ENCODE peak calls at places on chromosomes 7 and 10, in eight cellular contexts. One of them, this sample, is unnamed.

GRCh38 chr10:75782463-75783248 is 351.2 kb downstream of the LRMDA start:
- DNase-seq in tibial nerve: peak; percentile 23
- DNase-seq in cardiac fibroblast: peak; percentile 22
- DNase-seq in breast epithelium: no peak
- DNase-seq in astrocyte: no peak
- DNase-seq in BE2C: no peak
- DNase-seq in WERI-Rb-1: no peak
- DNase-seq in K562: no peak
- DNase-seq in this sample: peak; percentile 53

GRCh38 chr7:73521636-73522080 is 435 bp downstream of the BAZ1B start:
- DNase-seq in K562: peak; percentile 93
- DNase-seq in tibial nerve: no peak
- DNase-seq in astrocyte: peak; percentile 30
- DNase-seq in cardiac fibroblast: no peak
- DNase-seq in breast epithelium: peak; percentile 20
- DNase-seq in WERI-Rb-1: no peak
- DNase-seq in BE2C: peak; percentile 80
- DNase-seq in this sample: no peak

GRCh38 chr10:70906953-70907618 is 18.7 kb upstream of the PCBD1 start:
- DNase-seq in WERI-Rb-1: no peak
- DNase-seq in breast epithelium: no peak
- DNase-seq in cardiac fibroblast: no peak
- DNase-seq in K562: no peak
- DNase-seq in tibial nerve: no peak
- DNase-seq in BE2C: peak; percentile 3
- DNase-seq in astrocyte: no peak
- DNase-seq in this sample: no peak

GRCh38 chr7:64882341-64883112 is 20.5 kb upstream of the ZNF273 start:
- DNase-seq in K562: no peak
- DNase-seq in BE2C: no peak
- DNase-seq in breast epithelium: peak; percentile 47
- DNase-seq in cardiac fibroblast: peak; percentile 48
- DNase-seq in tibial nerve: peak; percentile 49
- DNase-seq in WERI-Rb-1: no peak
- DNase-seq in astrocyte: peak; percentile 20
- DNase-seq in this sample: peak; percentile 35

GRCh38 chr7:33447980-33448379 is 318.6 kb downstream of the BBS9 start:
- DNase-seq in astrocyte: peak; percentile 20
- DNase-seq in tibial nerve: no peak
- DNase-seq in cardiac fibroblast: no peak
- DNase-seq in breast epithelium: no peak
- DNase-seq in WERI-Rb-1: no peak
- DNase-seq in BE2C: no peak
- DNase-seq in K562: no peak
- DNase-seq in this sample: no peak

GRCh38 chr10:90859321-90859751 is 1.5 kb upstream of the HTR7 start:
- DNase-seq in astrocyte: peak; percentile 84
- DNase-seq in tibial nerve: no peak
- DNase-seq in BE2C: no peak
- DNase-seq in K562: no peak
- DNase-seq in cardiac fibroblast: peak; percentile 86
- DNase-seq in breast epithelium: no peak
- DNase-seq in WERI-Rb-1: no peak
- DNase-seq in this sample: peak; percentile 77

GRCh38 chr7:66281678-66282593 is 76.8 kb downstream of the TPST1 start:
- DNase-seq in WERI-Rb-1: no peak
- DNase-seq in breast epithelium: no peak
- DNase-seq in BE2C: no peak
- DNase-seq in astrocyte: peak; percentile 99
- DNase-seq in K562: peak; percentile 59
- DNase-seq in cardiac fibroblast: peak; percentile 97
- DNase-seq in tibial nerve: peak; percentile 14
- DNase-seq in this sample: peak; percentile 95

GRCh38 chr7:10104292-10104691 is 869.4 kb upstream of the PHF14 start:
- DNase-seq in tibial nerve: no peak
- DNase-seq in K562: no peak
- DNase-seq in astrocyte: no peak
- DNase-seq in WERI-Rb-1: no peak
- DNase-seq in breast epithelium: no peak
- DNase-seq in cardiac fibroblast: no peak
- DNase-seq in BE2C: no peak
- DNase-seq in this sample: no peak

GRCh38 chr10:79246606-79247275 is 100.5 kb upstream of the PPIF start:
- DNase-seq in cardiac fibroblast: peak; percentile 53
- DNase-seq in astrocyte: no peak
- DNase-seq in tibial nerve: peak; percentile 41
- DNase-seq in breast epithelium: no peak
- DNase-seq in WERI-Rb-1: no peak
- DNase-seq in BE2C: no peak
- DNase-seq in K562: no peak
- DNase-seq in this sample: no peak

GRCh38 chr10:78853864-78854263 is 214.9 kb upstream of the ZMIZ1 start:
- DNase-seq in breast epithelium: no peak
- DNase-seq in cardiac fibroblast: no peak
- DNase-seq in BE2C: no peak
- DNase-seq in tibial nerve: no peak
- DNase-seq in K562: no peak
- DNase-seq in WERI-Rb-1: no peak
- DNase-seq in astrocyte: no peak
- DNase-seq in this sample: no peak

GRCh38 chr7:151550601-151551286 is 31.0 kb upstream of the RHEB start:
- DNase-seq in BE2C: no peak
- DNase-seq in breast epithelium: no peak
- DNase-seq in WERI-Rb-1: no peak
- DNase-seq in astrocyte: peak; percentile 95
- DNase-seq in tibial nerve: no peak
- DNase-seq in cardiac fibroblast: peak; percentile 65
- DNase-seq in K562: no peak
- DNase-seq in this sample: peak; percentile 57

GRCh38 chr7:34087892-34088891 is 182.9 kb downstream of the BMPER start:
- DNase-seq in WERI-Rb-1: peak; percentile 69
- DNase-seq in BE2C: peak; percentile 30
- DNase-seq in K562: no peak
- DNase-seq in cardiac fibroblast: peak; percentile 73
- DNase-seq in breast epithelium: no peak
- DNase-seq in astrocyte: no peak
- DNase-seq in tibial nerve: no peak
- DNase-seq in this sample: no peak

GRCh38 chr10:32489158-32489557 is 43.2 kb downstream of the CCDC7 start:
- DNase-seq in breast epithelium: no peak
- DNase-seq in WERI-Rb-1: no peak
- DNase-seq in astrocyte: no peak
- DNase-seq in cardiac fibroblast: no peak
- DNase-seq in K562: no peak
- DNase-seq in BE2C: no peak
- DNase-seq in tibial nerve: no peak
- DNase-seq in this sample: no peak

GRCh38 chr10:35300063-35300699 is 36.1 kb upstream of the CCNY start:
- DNase-seq in tibial nerve: peak; percentile 21
- DNase-seq in cardiac fibroblast: peak; percentile 95
- DNase-seq in K562: peak; percentile 37
- DNase-seq in WERI-Rb-1: no peak
- DNase-seq in BE2C: no peak
- DNase-seq in breast epithelium: no peak
- DNase-seq in astrocyte: peak; percentile 62
- DNase-seq in this sample: peak; percentile 89

DNA sequence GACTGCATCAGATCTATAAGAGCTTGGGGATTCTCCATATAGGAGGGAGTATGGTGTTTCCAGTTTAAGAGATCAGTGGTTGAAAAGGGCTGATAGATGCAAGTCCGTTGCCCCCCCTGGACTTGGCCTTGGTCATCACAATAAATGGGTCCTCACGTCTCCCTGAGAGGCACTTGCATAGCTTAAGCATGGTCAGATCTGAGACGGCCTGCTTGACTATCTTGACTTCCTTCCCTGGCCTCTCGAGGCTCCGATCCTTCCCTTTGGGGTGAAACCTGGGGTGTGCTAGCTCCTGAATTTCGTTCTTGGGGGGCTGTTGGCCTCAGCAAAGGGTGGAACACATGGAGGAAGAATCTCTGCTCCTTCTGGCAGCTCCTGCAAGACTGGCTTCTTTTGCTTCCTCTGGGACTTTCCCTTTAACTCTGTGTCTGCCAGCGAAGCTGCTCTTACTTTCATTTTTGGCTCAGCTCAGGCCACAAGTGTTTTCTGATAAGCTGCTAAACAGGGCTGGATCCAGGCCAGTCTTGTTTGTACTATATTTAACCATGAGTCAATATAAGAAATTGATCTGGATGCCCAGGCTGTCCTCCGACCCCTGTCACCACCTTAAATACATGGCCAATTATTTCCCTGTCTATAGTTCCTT is 11.2 kb upstream of the ZNF485 start:
- DNase-seq in tibial nerve: no peak
- DNase-seq in breast epithelium: no peak
- DNase-seq in K562: no peak
- DNase-seq in astrocyte: no peak
- DNase-seq in WERI-Rb-1: no peak
- DNase-seq in cardiac fibroblast: peak; percentile 63
- DNase-seq in BE2C: no peak
- DNase-seq in this sample: peak; percentile 50
- H3K4me3 ChIP-seq in tibial nerve: no peak overlapping the region
- H3K4me3 ChIP-seq in breast epithelium: peak overlapping the region; percentile 25
- H3K4me3 ChIP-seq in K562: peak overlapping the region; percentile 27
- H3K4me3 ChIP-seq in astrocyte: no peak overlapping the region
- H3K4me3 ChIP-seq in WERI-Rb-1: no peak overlapping the region
- H3K4me3 ChIP-seq in cardiac fibroblast: no peak overlapping the region
- H3K4me3 ChIP-seq in BE2C: no peak overlapping the region
- H3K4me3 ChIP-seq in this sample: peak overlapping the region; percentile 7

DNA sequence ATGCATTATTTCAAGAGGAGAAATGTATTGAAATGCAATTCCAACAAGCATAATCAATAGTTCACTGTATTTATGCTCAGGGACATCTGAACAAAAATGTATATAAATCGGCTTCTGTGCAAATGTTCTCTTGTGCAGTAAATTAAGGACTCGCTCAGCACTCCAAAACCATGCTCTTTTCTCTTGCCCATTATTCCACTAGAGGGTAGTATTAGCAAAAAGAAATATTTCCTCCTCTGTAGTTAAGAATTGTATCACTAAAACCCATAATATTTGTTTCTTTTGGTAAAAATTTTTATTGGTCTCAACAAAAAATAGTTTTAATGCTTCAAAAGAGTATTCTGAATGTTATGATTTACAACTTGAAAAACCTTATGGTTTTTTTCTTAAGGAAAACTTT is 803.1 kb downstream of the PCDH15 start:
- DNase-seq in tibial nerve: no peak
- DNase-seq in WERI-Rb-1: no peak
- DNase-seq in K562: no peak
- DNase-seq in breast epithelium: no peak
- DNase-seq in astrocyte: no peak
- DNase-seq in cardiac fibroblast: no peak
- DNase-seq in BE2C: no peak
- DNase-seq in this sample: no peak
- TF ChIP-seq CTCF in tibial nerve: no peak
- TF ChIP-seq CTCF in WERI-Rb-1: peak; percentile 7
- TF ChIP-seq CTCF in K562: no peak
- TF ChIP-seq CTCF in breast epithelium: no peak
- TF ChIP-seq CTCF in astrocyte: peak; percentile 16
- TF ChIP-seq CTCF in cardiac fibroblast: no peak
- TF ChIP-seq CTCF in BE2C: peak; percentile 57
- TF ChIP-seq CTCF in this sample: no peak

GRCh38 chr7:139937685-139938084 is 108.6 kb downstream of the TBXAS1 start:
- DNase-seq in K562: no peak
- DNase-seq in BE2C: no peak
- DNase-seq in WERI-Rb-1: no peak
- DNase-seq in tibial nerve: no peak
- DNase-seq in cardiac fibroblast: no peak
- DNase-seq in astrocyte: no peak
- DNase-seq in breast epithelium: no peak
- DNase-seq in this sample: no peak
- H3K4me3 ChIP-seq in K562: no peak overlapping the region
- H3K4me3 ChIP-seq in BE2C: no peak overlapping the region
- H3K4me3 ChIP-seq in WERI-Rb-1: no peak overlapping the region
- H3K4me3 ChIP-seq in tibial nerve: no peak overlapping the region
- H3K4me3 ChIP-seq in cardiac fibroblast: no peak overlapping the region
- H3K4me3 ChIP-seq in astrocyte: no peak overlapping the region
- H3K4me3 ChIP-seq in breast epithelium: no peak overlapping the region
- H3K4me3 ChIP-seq in this sample: no peak overlapping the region

GRCh38 chr7:158526531-158526930 is 61.1 kb downstream of the PTPRN2 start:
- DNase-seq in BE2C: no peak
- DNase-seq in WERI-Rb-1: peak; percentile 52
- DNase-seq in K562: no peak
- DNase-seq in cardiac fibroblast: no peak
- DNase-seq in breast epithelium: no peak
- DNase-seq in astrocyte: no peak
- DNase-seq in tibial nerve: no peak
- DNase-seq in this sample: no peak

GRCh38 chr7:158524749-158525635 is 62.6 kb downstream of the PTPRN2 start:
- DNase-seq in astrocyte: no peak
- DNase-seq in cardiac fibroblast: no peak
- DNase-seq in WERI-Rb-1: no peak
- DNase-seq in breast epithelium: no peak
- DNase-seq in tibial nerve: no peak
- DNase-seq in K562: no peak
- DNase-seq in BE2C: no peak
- DNase-seq in this sample: no peak

GRCh38 chr7:158527038-158527437 is 60.6 kb downstream of the PTPRN2 start:
- DNase-seq in K562: no peak
- DNase-seq in astrocyte: no peak
- DNase-seq in tibial nerve: no peak
- DNase-seq in breast epithelium: no peak
- DNase-seq in BE2C: no peak
- DNase-seq in WERI-Rb-1: no peak
- DNase-seq in cardiac fibroblast: no peak
- DNase-seq in this sample: no peak

GRCh38 chr7:158527495-158527894 is 60.1 kb downstream of the PTPRN2 start:
- DNase-seq in K562: no peak
- DNase-seq in cardiac fibroblast: no peak
- DNase-seq in astrocyte: no peak
- DNase-seq in WERI-Rb-1: no peak
- DNase-seq in breast epithelium: no peak
- DNase-seq in tibial nerve: no peak
- DNase-seq in BE2C: no peak
- DNase-seq in this sample: no peak

DNA sequence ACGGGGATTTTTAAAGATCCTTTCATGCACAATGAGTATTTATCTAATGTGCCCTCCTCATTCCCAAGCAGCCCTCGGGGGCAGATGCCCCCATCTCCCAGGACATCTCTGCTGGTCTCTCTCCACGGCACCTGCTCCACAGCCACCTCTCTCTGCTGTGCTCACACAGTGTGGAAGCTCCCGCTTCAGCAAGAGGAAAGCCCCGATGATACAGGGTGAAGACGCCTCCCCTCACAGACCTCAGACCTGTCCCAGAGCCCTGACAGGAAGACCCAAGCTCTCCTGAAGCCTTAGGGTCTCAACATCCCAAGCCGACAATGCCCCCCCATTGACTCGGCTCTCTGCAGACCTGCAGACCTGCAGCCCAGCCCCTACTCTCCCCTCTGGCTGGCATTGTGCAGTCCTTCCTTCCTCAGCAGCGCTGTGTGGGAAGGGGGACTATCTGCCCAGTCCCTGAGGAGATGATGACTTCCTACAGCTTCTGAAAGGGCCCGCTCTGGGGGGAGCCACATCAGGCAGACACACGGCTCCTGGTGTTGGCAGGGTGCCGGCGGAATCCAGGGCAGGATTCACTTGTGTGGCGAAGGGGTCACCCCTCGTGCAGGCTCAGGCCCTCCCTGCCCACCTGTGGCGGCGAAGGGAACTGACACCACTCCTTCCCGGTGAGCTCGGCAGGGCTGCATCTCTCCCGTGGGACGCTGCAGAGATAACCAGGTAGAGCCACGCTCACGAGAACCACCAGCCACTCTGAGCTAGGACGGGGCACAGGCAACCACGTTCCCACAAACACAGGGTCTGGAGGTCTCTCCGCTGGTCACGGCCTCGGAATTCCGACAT is 61.8 kb downstream of the PTPRN2 start:
- DNase-seq in breast epithelium: no peak
- DNase-seq in K562: no peak
- DNase-seq in tibial nerve: no peak
- DNase-seq in BE2C: peak; percentile 28
- DNase-seq in astrocyte: no peak
- DNase-seq in WERI-Rb-1: no peak
- DNase-seq in cardiac fibroblast: no peak
- DNase-seq in this sample: no peak
- TF ChIP-seq CTCF in breast epithelium: no peak
- TF ChIP-seq CTCF in K562: no peak
- TF ChIP-seq CTCF in tibial nerve: no peak
- TF ChIP-seq CTCF in BE2C: no peak
- TF ChIP-seq CTCF in astrocyte: no peak
- TF ChIP-seq CTCF in WERI-Rb-1: peak; percentile 46
- TF ChIP-seq CTCF in cardiac fibroblast: no peak
- TF ChIP-seq CTCF in this sample: no peak